ENCODE peak calls at places on chromosomes 5 and 9, in five cellular contexts. C is left cardiac atrium, G is mesothelial cell of epicardium, O is fibroblast of lung, Q is GM23248. K is an unnamed sample.
A peak's percentile ranks its signal among the peaks of the same experiment; 100 is the strongest.

GRCh38 chr5:523658-524441 is 399 bp downstream of the SLC9A3 start:
- DNase-seq in C (no peak), G (no peak), O (no peak), Q (peak; percentile 31), K (no peak)

GRCh38 chr9:138006576-138007233 is 129.1 kb downstream of the CACNA1B start:
- DNase-seq in C (no peak), G (no peak), O (no peak), Q (no peak), K (no peak)

GRCh38 chr9:14323083-14323968 is 9.4 kb upstream of the NFIB start:
- DNase-seq in C (no peak), G (no peak), O (peak; percentile 51), Q (no peak), K (peak; percentile 41)

GRCh38 chr5:175677571-175677970 is 19.7 kb downstream of the HRH2 start:
- DNase-seq in C (no peak), G (no peak), O (no peak), Q (no peak), K (no peak)

GRCh38 chr9:132723809-132724208 is 53.5 kb downstream of the GTF3C4 start:
- DNase-seq in C (no peak), G (no peak), O (no peak), Q (no peak), K (no peak)

GRCh38 chr9:38363589-38363925 is 28.9 kb upstream of the ALDH1B1 start:
- DNase-seq in C (no peak), G (no peak), O (no peak), Q (no peak), K (no peak)

GRCh38 chr5:94793816-94794198 is 175.3 kb downstream of the SLF1 start:
- DNase-seq in C (no peak), G (no peak), O (peak; percentile 14), Q (peak; percentile 87), K (peak; percentile 90)

GRCh38 chr5:172720655-172721054 is 50.3 kb downstream of the DUSP1 start:
- DNase-seq in C (no peak), G (no peak), O (no peak), Q (no peak), K (no peak)

GRCh38 chr5:96876292-96876850 is at the start of gene ERAP2:
- DNase-seq in C (no peak), G (no peak), O (peak; percentile 74), Q (peak; percentile 72), K (peak; percentile 71)

GRCh38 chr5:171953860-171954701 is 52.4 kb downstream of the FBXW11 start:
- DNase-seq in C (no peak), G (no peak), O (peak; percentile 69), Q (peak; percentile 76), K (peak; percentile 42)

GRCh38 chr9:107142896-107143603 is 140.0 kb upstream of the RAD23B start:
- DNase-seq in C (no peak), G (no peak), O (peak; percentile 9), Q (peak; percentile 33), K (no peak)

GRCh38 chr5:9888517-9888916 is 258.4 kb upstream of the TAS2R1 start:
- DNase-seq in C (no peak), G (no peak), O (peak; percentile 80), Q (peak; percentile 91), K (peak; percentile 92)

GRCh38 chr9:87818308-87818707 is 64.4 kb upstream of the SPATA31E1 start:
- DNase-seq in C (no peak), G (no peak), O (no peak), Q (no peak), K (no peak)

GRCh38 chr5:159987031-159987674 is 21.8 kb upstream of the TTC1 start:
- DNase-seq in C (peak; percentile 74), G (peak; percentile 84), O (peak; percentile 60), Q (peak; percentile 82), K (peak; percentile 58)

GRCh38 chr5:84585218-84585617 is 200.5 kb upstream of the EDIL3 start:
- DNase-seq in C (no peak), G (no peak), O (no peak), Q (no peak), K (no peak)

GRCh38 chr9:135265931-135266330 is 178.5 kb downstream of the OLFM1 start:
- DNase-seq in C (no peak), G (no peak), O (no peak), Q (no peak), K (no peak)

GRCh38 chr9:74094766-74095165 is 402.4 kb upstream of the RORB start:
- DNase-seq in C (no peak), G (no peak), O (no peak), Q (no peak), K (no peak)

GRCh38 chr5:151014680-151015343 is 5.6 kb upstream of the GPX3 start:
- DNase-seq in C (no peak), G (no peak), O (no peak), Q (no peak), K (peak; percentile 22)

GRCh38 chr5:175809531-175810121 is 61.8 kb upstream of the CPLX2 start:
- DNase-seq in C (no peak), G (no peak), O (peak; percentile 88), Q (peak; percentile 84), K (peak; percentile 53)

GRCh38 chr9:117796681-117797080 is 92.5 kb downstream of the TLR4 start:
- DNase-seq in C (no peak), G (no peak), O (no peak), Q (peak; percentile 78), K (peak; percentile 22)

GRCh38 chr5:147530801-147531389 is 21.0 kb upstream of the DPYSL3 start:
- DNase-seq in C (no peak), G (no peak), O (peak; percentile 94), Q (peak; percentile 93), K (peak; percentile 88)

GRCh38 chr9:34510506-34511159 is 12.2 kb downstream of the ENHO start:
- DNase-seq in C (no peak), G (no peak), O (no peak), Q (no peak), K (no peak)

GRCh38 chr5:50958852-50959457 is 292.5 kb downstream of the PARP8 start:
- DNase-seq in C (no peak), G (no peak), O (peak; percentile 47), Q (peak; percentile 70), K (peak; percentile 50)

GRCh38 chr9:114054191-114054690 is 23.9 kb downstream of the AMBP start:
- DNase-seq in C (no peak), G (no peak), O (no peak), Q (no peak), K (no peak)

GRCh38 chr5:168656633-168657032 is 77.5 kb upstream of the PANK3 start:
- DNase-seq in C (no peak), G (no peak), O (peak; percentile 57), Q (peak; percentile 60), K (peak; percentile 45)

GRCh38 chr9:132026932-132027585 is 52.6 kb downstream of the MED27 start:
- DNase-seq in C (no peak), G (no peak), O (no peak), Q (peak; percentile 82), K (peak; percentile 71)

K was measured in mesenchymal stem cell.